ENCODE peak calls at places on chromosomes 2 and 18, in eight cellular contexts. K is uterus, H is HepG2, C is IMR-90, O is spleen, W is adrenal gland, G is Peyer's patch, A is body of pancreas. Z is an unnamed sample.
A peak's percentile ranks its signal among the peaks of the same experiment; 100 is the strongest.

GRCh38 chr2:33366473-33366872 is 110.0 kb upstream of the RASGRP3 start:
- DNase-seq in K (no peak), H (no peak), C (no peak), O (no peak), W (no peak), G (no peak), A (peak; percentile 38), Z (no peak)

GRCh38 chr18:8808001-8808400 is 102.6 kb downstream of the MTCL1 start:
- DNase-seq in K (no peak), H (no peak), C (peak; percentile 75), O (no peak), W (no peak), G (no peak), A (no peak), Z (peak; percentile 43)

GRCh38 chr2:3575534-3576324 is 669 bp downstream of the RPS7 start:
- DNase-seq in K (no peak), H (no peak), C (no peak), O (no peak), W (peak; percentile 23), G (peak; percentile 55), A (peak; percentile 25), Z (no peak)

GRCh38 chr2:234096164-234096563 is 45.7 kb downstream of the SPP2 start:
- DNase-seq in K (no peak), H (no peak), C (no peak), O (no peak), W (no peak), G (no peak), A (no peak), Z (no peak)

GRCh38 chr18:1292167-1292566 is 387.5 kb downstream of the ADCYAP1 start:
- DNase-seq in K (no peak), H (no peak), C (no peak), O (no peak), W (no peak), G (no peak), A (no peak), Z (no peak)

GRCh38 chr2:102114851-102115497 is 27.6 kb upstream of the IL1R1 start:
- DNase-seq in K (no peak), H (peak; percentile 61), C (peak; percentile 68), O (no peak), W (no peak), G (no peak), A (no peak), Z (no peak)

GRCh38 chr2:156334496-156335478 is 2.3 kb upstream of the NR4A2 start:
- DNase-seq in K (peak; percentile 92), H (peak; percentile 18), C (peak; percentile 94), O (peak; percentile 94), W (peak; percentile 95), G (peak; percentile 95), A (peak; percentile 89), Z (peak; percentile 91)

GRCh38 chr2:232542715-232543467 is 3.4 kb downstream of the CHRNG start:
- DNase-seq in K (peak; percentile 9), H (no peak), C (no peak), O (no peak), W (no peak), G (peak; percentile 37), A (no peak), Z (no peak)

DNA sequence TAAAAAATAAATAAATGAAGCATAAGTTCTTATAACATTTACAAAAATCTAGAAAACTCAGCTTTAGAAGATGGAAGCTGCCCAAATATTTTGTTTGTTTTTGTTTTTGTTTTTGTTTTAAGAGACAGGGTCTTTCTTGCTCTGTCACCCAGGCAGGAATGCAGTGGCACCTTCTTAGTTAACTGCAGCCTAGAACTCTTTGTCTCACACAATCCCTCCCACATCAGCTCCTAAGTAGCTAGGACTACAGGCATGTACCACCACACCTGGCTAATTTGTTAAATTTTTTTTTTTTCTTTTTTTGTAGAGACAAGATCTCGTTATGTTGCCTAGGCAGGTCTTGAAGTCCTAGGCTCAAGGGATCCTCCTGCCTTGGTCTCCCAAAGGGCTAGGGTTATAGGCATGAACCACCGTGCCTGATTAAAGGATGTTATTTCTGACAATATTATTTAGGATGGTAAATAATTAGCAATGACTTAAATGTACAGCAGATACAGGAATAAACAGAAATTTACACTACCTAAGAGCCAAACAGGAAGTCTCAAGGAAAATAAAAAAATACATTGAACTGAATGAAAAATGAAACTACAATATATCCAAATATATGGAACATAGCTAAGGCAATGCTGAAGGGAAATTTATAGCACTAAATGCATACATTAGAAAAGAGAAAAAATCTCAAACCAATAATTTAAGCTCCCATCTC is 17.2 kb downstream of the SESTD1 start:
- DNase-seq in K (no peak), H (no peak), C (no peak), O (no peak), W (no peak), G (no peak), A (no peak), Z (no peak)
- H3K4me3 ChIP-seq in K (no peak overlapping the region), H (no peak overlapping the region), C (no peak overlapping the region), O (peak overlapping the region; percentile 36), W (no peak overlapping the region), G (no peak overlapping the region), A (no peak overlapping the region), Z (no peak overlapping the region)

GRCh38 chr2:63890678-63891077 is 49.0 kb downstream of the UGP2 start:
- DNase-seq in K (no peak), H (no peak), C (no peak), O (no peak), W (no peak), G (no peak), A (no peak), Z (no peak)

GRCh38 chr2:63893163-63893562 is 51.5 kb downstream of the UGP2 start:
- DNase-seq in K (no peak), H (no peak), C (peak; percentile 15), O (no peak), W (no peak), G (no peak), A (no peak), Z (no peak)

GRCh38 chr2:63888490-63889402 is 47.0 kb downstream of the UGP2 start:
- DNase-seq in K (peak; percentile 22), H (peak; percentile 65), C (peak; percentile 48), O (no peak), W (peak; percentile 28), G (peak; percentile 54), A (peak; percentile 47), Z (peak; percentile 58)

GRCh38 chr2:63894167-63894566 is 52.5 kb downstream of the UGP2 start:
- DNase-seq in K (no peak), H (no peak), C (no peak), O (no peak), W (no peak), G (no peak), A (no peak), Z (no peak)

DNA sequence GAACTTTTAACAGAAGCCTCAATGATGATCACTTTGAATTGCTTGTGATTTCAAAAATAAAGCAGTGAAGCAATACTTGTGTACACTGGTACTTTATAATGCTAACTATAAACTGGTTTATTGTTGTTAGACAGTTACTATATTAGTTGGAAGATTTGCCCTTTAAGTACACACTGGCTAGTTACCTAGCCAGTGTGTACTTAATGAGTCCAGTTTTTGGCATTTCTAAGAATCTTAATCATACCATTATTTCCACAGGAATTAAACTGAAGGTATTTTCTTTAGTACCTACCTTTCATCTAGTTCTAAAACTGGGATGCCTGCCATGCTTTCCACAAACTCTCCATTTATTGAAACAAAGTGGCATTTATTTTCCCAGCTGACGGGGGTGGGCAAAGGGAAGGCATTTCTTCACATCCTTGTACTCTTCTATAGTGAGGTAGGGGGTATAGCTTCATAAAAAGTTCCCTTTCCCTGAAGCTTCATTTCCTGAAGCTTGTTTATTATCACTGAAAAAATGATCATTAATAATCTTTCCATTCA is 49.9 kb downstream of the UGP2 start:
- DNase-seq in K (no peak), H (peak; percentile 23), C (no peak), O (no peak), W (no peak), G (no peak), A (no peak), Z (peak; percentile 23)
- H3K36me3 ChIP-seq in K (no peaks in the 10 kb centered on the region), H (peaks cover 15% of the 10 kb centered on the region), C (peaks cover 19% of the 10 kb centered on the region), O (no peaks in the 10 kb centered on the region), W (peaks cover 60% of the 10 kb centered on the region), G (peaks cover 90% of the 10 kb centered on the region), A (peaks cover 11% of the 10 kb centered on the region), Z (no peaks in the 10 kb centered on the region)

GRCh38 chr2:85615413-85615728 is 615 bp upstream of the USP39 start:
- DNase-seq in K (no peak), H (no peak), C (no peak), O (peak; percentile 78), W (no peak), G (no peak), A (no peak), Z (no peak)

GRCh38 chr2:85607268-85608215 is 4.3 kb downstream of the C2orf68 start:
- DNase-seq in K (no peak), H (peak; percentile 37), C (no peak), O (no peak), W (no peak), G (no peak), A (no peak), Z (no peak)

GRCh38 chr2:85613717-85614515 is 2.0 kb upstream of the C2orf68 start:
- DNase-seq in K (no peak), H (no peak), C (no peak), O (no peak), W (no peak), G (no peak), A (no peak), Z (no peak)

GRCh38 chr2:85611217-85611704 is 605 bp downstream of the C2orf68 start:
- DNase-seq in K (no peak), H (no peak), C (no peak), O (no peak), W (no peak), G (no peak), A (no peak), Z (no peak)

DNA sequence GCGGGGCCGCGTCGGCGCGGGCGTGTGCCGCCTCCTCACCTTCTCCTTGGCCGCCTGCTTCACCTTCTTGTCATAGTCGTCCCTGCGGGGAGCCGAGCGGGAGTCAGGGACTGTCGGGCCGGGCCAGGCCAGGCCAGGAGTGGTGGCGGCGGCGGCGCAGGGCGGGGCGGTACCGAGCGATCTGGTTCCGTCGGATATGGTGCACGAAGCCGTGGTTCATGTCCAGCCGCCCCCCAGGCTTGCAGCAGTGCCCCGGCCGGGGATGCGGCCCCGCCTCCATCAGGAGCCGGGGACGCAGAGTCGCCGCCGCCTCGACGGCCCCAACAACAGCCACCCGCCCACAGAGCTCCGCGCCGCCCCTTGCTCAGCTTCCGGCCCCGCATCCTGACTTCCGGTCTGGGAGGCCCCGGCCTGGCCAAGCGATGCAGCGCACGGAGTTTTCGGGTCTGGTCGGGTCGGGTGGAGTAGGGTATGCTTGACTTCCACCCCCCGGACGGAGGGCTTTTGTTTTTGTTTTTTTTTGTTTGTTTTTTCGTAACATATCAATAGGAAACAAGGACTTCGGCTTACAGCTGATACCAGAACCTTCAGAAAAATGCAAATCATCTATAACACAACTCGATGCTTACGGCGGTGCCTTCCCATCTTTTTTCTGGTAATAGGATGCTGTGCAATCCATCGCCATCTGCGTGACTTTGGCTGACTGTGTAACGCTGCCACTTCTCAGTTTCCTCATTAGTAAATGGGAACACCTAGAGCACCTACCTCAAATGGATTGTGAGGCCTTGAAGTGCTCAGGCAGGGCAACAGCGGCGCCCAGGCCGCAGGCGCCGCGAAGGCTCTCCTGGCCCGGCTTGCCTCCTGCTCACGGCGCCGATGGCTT is at the start of gene C2orf68:
- DNase-seq in K (peak; percentile 89), H (peak; percentile 86), C (peak; percentile 79), O (peak; percentile 98), W (peak; percentile 89), G (peak; percentile 96), A (peak; percentile 89), Z (peak; percentile 95)
- TF ChIP-seq POLR2A in K (no peak), H (peak; percentile 90), C (peak; percentile 84), O (no peak), W (no peak), G (peak; percentile 77), A (peak; percentile 70), Z (no peak)

DNA sequence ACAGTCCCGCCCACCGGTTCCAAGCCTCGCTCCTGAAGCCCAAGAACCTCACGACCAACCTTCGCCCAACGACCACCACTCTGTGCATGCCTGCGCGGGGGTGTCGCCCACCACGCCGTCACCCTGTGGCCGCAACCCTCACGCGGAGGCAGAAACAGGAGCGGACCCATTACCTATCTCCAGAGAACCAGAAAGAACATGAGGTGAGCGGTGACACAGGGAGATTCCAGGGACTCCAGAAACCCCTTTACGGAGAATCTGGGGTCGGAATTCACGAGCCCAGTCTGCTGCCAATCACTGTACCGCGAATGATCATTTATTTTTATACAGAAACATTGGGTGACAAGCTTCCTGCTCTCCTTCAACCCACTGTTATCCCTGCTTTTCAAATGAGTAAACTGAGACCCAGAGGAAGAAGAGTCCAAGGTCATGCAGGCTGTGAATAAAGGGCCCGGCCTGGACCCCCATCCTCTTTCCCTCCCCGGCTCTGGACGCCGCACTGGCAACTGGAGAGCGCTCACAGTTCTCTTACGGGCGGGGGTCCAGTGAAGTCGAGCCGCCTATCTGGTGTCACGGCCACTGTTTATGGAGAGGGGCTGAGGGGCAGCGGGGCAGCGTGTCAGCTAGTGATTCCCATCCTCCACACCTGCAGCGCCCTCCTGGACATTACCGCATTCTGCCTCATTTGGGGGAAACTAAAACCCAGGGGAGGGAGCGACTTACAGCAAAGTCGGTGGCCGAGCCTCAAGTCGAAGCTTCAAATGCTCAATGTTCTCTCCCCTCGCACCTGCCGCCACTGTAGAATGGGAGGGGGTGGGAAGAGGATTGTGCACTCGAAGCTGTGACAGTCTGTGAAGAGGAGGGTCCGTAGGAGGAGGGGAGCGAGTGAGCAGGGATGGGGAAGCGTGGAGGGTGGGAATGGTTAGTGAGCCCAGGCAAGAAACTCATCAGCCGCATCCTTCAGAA is 723 bp upstream of the SLC30A3 start:
- DNase-seq in K (no peak), H (no peak), C (no peak), O (no peak), W (no peak), G (no peak), A (no peak), Z (no peak)
- H3K4me3 ChIP-seq in K (peak overlapping the region; percentile 16), H (peak overlapping the region; percentile 65), C (no peak overlapping the region), O (peak overlapping the region; percentile 83), W (no peak overlapping the region), G (peak overlapping the region; percentile 44), A (no peak overlapping the region), Z (peak overlapping the region; percentile 95)